ENCODE peak calls at places on chromosomes 7 and 10, in nine cellular contexts. S, K, R, F, W, L, Y, I and X are unnamed samples.

GRCh38 chr7:92709912-92710311 is 119.7 kb upstream of the FAM133B start:
- DNase-seq in W (no peak), L (no peak), S (no peak), Y (no peak), R (no peak), K (no peak), I (no peak), F (no peak), X (no peak)

GRCh38 chr7:130276796-130277762 is 10.4 kb downstream of the CPA2 start:
- DNase-seq in K (peak), F (no peak), L (no peak), I (peak), R (no peak), S (peak), Y (no peak), W (peak), X (no peak)

GRCh38 chr7:96686305-96686704 is 23.3 kb downstream of the SEM1 start:
- DNase-seq in W (no peak), R (no peak), Y (no peak), K (peak), I (no peak), S (no peak), L (no peak), F (no peak), X (no peak)

GRCh38 chr7:95276114-95276513 is 48.2 kb downstream of the PON1 start:
- DNase-seq in I (peak), W (peak), R (no peak), L (no peak), K (no peak), S (no peak), F (no peak), Y (no peak), X (peak)

GRCh38 chr7:30164567-30164966 is 29.8 kb downstream of the MTURN start:
- DNase-seq in Y (peak), F (no peak), L (no peak), S (no peak), I (peak), K (peak), W (peak), R (no peak), X (peak)

GRCh38 chr7:73704640-73705550 is 14.6 kb downstream of the STX1A start:
- DNase-seq in W (peak), R (no peak), K (no peak), Y (no peak), S (no peak), I (peak), L (no peak), F (no peak), X (no peak)

GRCh38 chr10:99393036-99393435 is 37.4 kb downstream of the GOT1 start:
- DNase-seq in I (no peak), Y (no peak), L (no peak), F (no peak), K (no peak), W (peak), S (no peak), R (no peak), X (no peak)

GRCh38 chr7:39951156-39951942 is 1.3 kb downstream of the CDK13 start:
- DNase-seq in W (peak), S (peak), Y (peak), R (peak), F (peak), L (peak), K (peak), I (peak), X (peak)

GRCh38 chr7:148303295-148304013 is 287.1 kb upstream of the C7orf33 start:
- DNase-seq in L (no peak), K (no peak), S (no peak), W (peak), F (no peak), R (peak), I (peak), Y (peak), X (peak)

GRCh38 chr7:31054608-31055273 is 2.6 kb downstream of the ADCYAP1R1 start:
- DNase-seq in R (no peak), F (no peak), Y (no peak), I (no peak), S (no peak), W (no peak), K (no peak), L (no peak), X (no peak)

GRCh38 chr10:73366381-73367298 is 8.0 kb upstream of the CFAP70 start:
- DNase-seq in L (no peak), Y (no peak), F (no peak), K (peak), S (no peak), W (no peak), I (no peak), R (no peak), X (no peak)